ENCODE peak calls at places on chromosomes 4 and X, in five cellular contexts. K, C, M, Z and N are unnamed samples.

GRCh38 chr4:188289531-188289930 is 150.3 kb downstream of the TRIML1 start:
- DNase-seq in K (no peak), C (no peak), M (no peak), Z (no peak), N (no peak)

GRCh38 chr4:84722720-84723119 is 139.8 kb downstream of the CDS1 start:
- DNase-seq in K (no peak), C (no peak), M (no peak), Z (no peak), N (no peak)

GRCh38 chr4:188955066-188955465 is 815.8 kb downstream of the TRIML1 start:
- DNase-seq in K (no peak), C (no peak), M (no peak), Z (no peak), N (no peak)

GRCh38 chr4:26061248-26061986 is 147.4 kb downstream of the SMIM20 start:
- DNase-seq in K (no peak), C (no peak), M (no peak), Z (peak), N (no peak)

GRCh38 chrX:145405012-145405411 is 157.7 kb downstream of the SPANXN1 start:
- DNase-seq in K (no peak), C (no peak), M (no peak), Z (peak), N (no peak)

GRCh38 chrX:154802838-154803410 is 2.4 kb downstream of the MPP1 start:
- DNase-seq in K (no peak), C (no peak), M (no peak), Z (no peak), N (no peak)

GRCh38 chrX:74449322-74449936 is 28.1 kb downstream of the SLC16A2 start:
- DNase-seq in K (no peak), C (no peak), M (no peak), Z (no peak), N (no peak)

GRCh38 chr4:4311193-4311592 is 21.1 kb downstream of the ZBTB49 start:
- DNase-seq in K (no peak), C (no peak), M (no peak), Z (no peak), N (no peak)

GRCh38 chr4:128285085-128286023 is 2.3 kb downstream of the PGRMC2 start:
- DNase-seq in K (no peak), C (peak), M (no peak), Z (no peak), N (peak)

GRCh38 chr4:25941441-25941840 is 27.4 kb downstream of the SMIM20 start:
- DNase-seq in K (no peak), C (no peak), M (no peak), Z (no peak), N (no peak)

GRCh38 chr4:70728096-70728495 is 6.3 kb downstream of the RUFY3 start:
- DNase-seq in K (no peak), C (no peak), M (no peak), Z (no peak), N (no peak)

GRCh38 chr4:98150092-98150761 is 7.0 kb upstream of the STPG2 start:
- DNase-seq in K (no peak), C (no peak), M (no peak), Z (no peak), N (no peak)

GRCh38 chr4:138035781-138036258 is 206.3 kb downstream of the SLC7A11 start:
- DNase-seq in K (peak), C (no peak), M (no peak), Z (peak), N (no peak)

GRCh38 chr4:47484169-47484568 is 906 bp upstream of the ATP10D start:
- DNase-seq in K (no peak), C (no peak), M (no peak), Z (no peak), N (no peak)

GRCh38 chr4:98659741-98660507 is 1.5 kb upstream of the TSPAN5 start:
- DNase-seq in K (no peak), C (no peak), M (no peak), Z (peak), N (no peak)

GRCh38 chr4:150619032-150619431 is 37.1 kb downstream of the MAB21L2 start:
- DNase-seq in K (no peak), C (no peak), M (no peak), Z (no peak), N (no peak)
- H3K4me3 ChIP-seq in K (no peak), C (no peak), M (no peak), Z (peak), N (no peak)

DNA sequence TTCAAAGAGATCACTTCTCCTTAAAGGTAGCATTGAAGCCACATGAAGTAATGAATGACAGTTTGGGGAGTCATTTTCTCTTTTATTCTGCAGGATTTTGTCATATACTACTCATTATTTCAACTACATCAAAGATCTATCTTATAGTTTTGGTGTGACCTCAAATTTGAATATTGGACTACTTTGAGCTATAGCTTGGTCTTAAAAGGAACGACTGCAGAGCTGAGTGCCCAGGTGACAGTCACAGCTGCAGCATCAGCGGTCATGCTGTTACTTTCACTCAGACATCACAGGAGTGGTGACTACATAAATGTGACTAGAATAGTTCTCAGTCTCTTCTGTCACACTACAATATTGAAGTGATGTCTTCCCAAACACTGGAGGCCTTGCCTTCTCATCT is 10.7 kb upstream of the SPCS3 start:
- DNase-seq in K (no peak), C (peak), M (no peak), Z (no peak), N (no peak)
- H3K27ac ChIP-seq in K (no peak), C (no peak), M (no peak), Z (no peak), N (no peak)

DNA sequence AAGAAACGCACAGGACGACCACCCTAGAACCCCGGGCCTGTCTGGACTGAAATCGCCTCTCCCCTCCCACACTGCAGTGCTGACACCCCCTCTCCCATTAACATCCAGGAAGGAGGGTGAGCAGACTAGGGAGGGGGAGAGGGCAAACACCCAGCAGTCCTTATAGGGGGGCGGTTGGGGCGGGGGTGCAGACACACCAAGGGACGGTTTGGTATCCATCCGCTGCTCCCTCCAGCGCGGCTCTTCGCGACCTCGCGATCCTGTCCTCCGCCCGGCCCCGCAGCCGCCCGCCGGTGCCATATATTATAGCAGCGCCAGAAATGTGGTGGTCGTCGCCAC is 411 bp upstream of the GPRASP1 start:
- DNase-seq in K (no peak), C (no peak), M (no peak), Z (no peak), N (no peak)
- H3K4me3 ChIP-seq in K (peak), C (peak), M (peak), Z (peak), N (peak)

DNA sequence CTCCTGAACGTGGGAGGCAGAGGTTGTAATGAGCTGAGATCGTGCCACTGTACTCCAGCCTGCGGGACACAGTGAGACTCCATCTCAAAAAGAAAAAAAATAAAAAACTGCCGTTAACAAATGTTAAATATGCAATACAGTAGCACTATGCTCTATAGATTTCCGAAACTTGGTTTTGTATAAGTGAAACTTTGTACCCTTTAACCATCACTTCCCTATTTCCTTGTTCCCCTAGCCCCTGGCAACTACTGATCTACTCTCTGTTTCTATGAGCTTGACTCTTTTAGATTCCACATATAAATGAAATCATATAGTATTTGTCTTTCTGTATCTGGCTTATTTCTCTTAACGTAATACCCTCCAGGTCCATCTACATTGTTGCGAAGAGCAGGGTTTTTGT is 74.1 kb downstream of the TAB3 start:
- DNase-seq in K (no peak), C (no peak), M (no peak), Z (no peak), N (no peak)
- H3K27ac ChIP-seq in K (no peak), C (no peak), M (no peak), Z (no peak), N (no peak)